ENCODE peak calls at places on chromosomes 1 and 21, in four cellular contexts. B is HEK293T, N is HepG2, K is K562. D is an unnamed sample.

GRCh38 chr1:110380667-110381283 is 10.1 kb downstream of the SLC16A4 start:
- DNase-seq in N (no peak), K (no peak), B (no peak), D (no peak)

GRCh38 chr21:31726407-31726806 is 5.5 kb downstream of the SCAF4 start:
- DNase-seq in K (no peak), N (no peak), B (no peak), D (no peak)

GRCh38 chr1:1986451-1987141 is 17.0 kb downstream of the CFAP74 start:
- DNase-seq in K (no peak), N (peak; percentile 24), B (no peak), D (no peak)

GRCh38 chr1:2789164-2789985 is 12.1 kb downstream of the TTC34 start:
- DNase-seq in K (no peak), B (no peak), N (no peak), D (no peak)

GRCh38 chr1:223244366-223245103 is 101.5 kb upstream of the TLR5 start:
- DNase-seq in N (no peak), B (no peak), K (peak; percentile 34), D (peak; percentile 30)

GRCh38 chr1:24735156-24735618 is 10.1 kb upstream of the CLIC4 start:
- DNase-seq in K (no peak), B (no peak), N (no peak), D (no peak)

GRCh38 chr1:176198413-176198812 is 8.7 kb downstream of the COP1 start:
- DNase-seq in B (no peak), N (no peak), K (no peak), D (no peak)

GRCh38 chr21:44529011-44529421 is 11.0 kb downstream of the KRTAP10-1 start:
- DNase-seq in N (no peak), K (no peak), B (no peak), D (no peak)

GRCh38 chr1:13813398-13814012 is 113.5 kb downstream of the PRDM2 start:
- DNase-seq in K (peak; percentile 90), N (no peak), B (peak; percentile 80), D (no peak)

GRCh38 chr21:32878654-32879053 is 107.1 kb upstream of the PAXBP1 start:
- DNase-seq in B (no peak), N (no peak), K (no peak), D (no peak)

GRCh38 chr1:191943684-191944083 is 214.6 kb upstream of the RGS18 start:
- DNase-seq in K (no peak), N (no peak), B (no peak), D (no peak)

GRCh38 chr1:90831910-90832309 is 114.8 kb upstream of the BARHL2 start:
- DNase-seq in B (peak; percentile 66), N (no peak), K (no peak), D (no peak)

GRCh38 chr21:44914176-44914874 is 6.4 kb downstream of the ITGB2 start:
- DNase-seq in N (peak; percentile 41), K (no peak), B (no peak), D (no peak)

GRCh38 chr1:7427901-7428300 is 343.2 kb upstream of the VAMP3 start:
- DNase-seq in N (no peak), B (no peak), K (no peak), D (no peak)

GRCh38 chr21:36093512-36093911 is 23.7 kb downstream of the CBR1 start:
- DNase-seq in K (no peak), N (no peak), B (no peak), D (no peak)

GRCh38 chr21:36082140-36082742 is 12.4 kb downstream of the CBR1 start:
- DNase-seq in N (no peak), B (no peak), K (no peak), D (no peak)

GRCh38 chr21:36089946-36090345 is 20.1 kb downstream of the CBR1 start:
- DNase-seq in N (no peak), K (no peak), B (no peak), D (no peak)

GRCh38 chr21:36092676-36093075 is 22.9 kb downstream of the CBR1 start:
- DNase-seq in B (no peak), N (no peak), K (peak; percentile 3), D (no peak)

GRCh38 chr21:36087362-36088138 is 17.7 kb downstream of the CBR1 start:
- DNase-seq in N (no peak), K (no peak), B (no peak), D (no peak)
- TF ChIP-seq FOXM1 in N (no peak), K (no peak), B (no peak), D (no peak)

DNA sequence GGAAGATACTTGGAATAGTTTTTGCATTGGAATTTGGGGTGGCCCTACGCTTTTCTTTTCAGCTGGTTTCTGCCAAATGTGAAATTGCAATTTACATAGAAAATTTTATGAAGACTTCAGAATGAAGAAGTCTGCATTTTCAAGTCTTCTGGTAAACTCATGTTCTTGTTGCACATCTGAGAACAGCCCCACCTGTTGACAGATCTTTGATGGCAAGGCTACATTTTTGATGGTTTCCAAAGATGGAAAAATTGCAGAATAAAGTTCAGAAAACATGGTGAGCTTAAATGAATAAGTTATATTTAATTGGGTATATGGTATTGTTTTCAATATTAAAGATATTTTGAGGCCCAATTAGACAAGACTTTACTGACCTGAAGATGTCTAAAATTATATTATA is 25.4 kb downstream of the OLFM3 start:
- DNase-seq in B (no peak), K (no peak), N (no peak), D (no peak)
- TF ChIP-seq TARDBP in B (no peak), K (no peak), N (no peak), D (no peak)

GRCh38 chr1:60271041-60271440 is 197.5 kb upstream of the C1orf87 start:
- DNase-seq in K (no peak), B (no peak), N (no peak), D (no peak)

GRCh38 chr1:60265560-60266535 is 192.3 kb upstream of the C1orf87 start:
- DNase-seq in K (no peak), N (peak; percentile 58), B (no peak), D (no peak)

GRCh38 chr1:60262701-60263100 is 189.1 kb upstream of the C1orf87 start:
- DNase-seq in N (no peak), B (no peak), K (no peak), D (no peak)

GRCh38 chr1:60273185-60273584 is 199.6 kb upstream of the C1orf87 start:
- DNase-seq in K (no peak), N (no peak), B (no peak), D (no peak)

GRCh38 chr1:60268451-60268850 is 194.9 kb upstream of the C1orf87 start:
- DNase-seq in K (no peak), N (no peak), B (no peak), D (no peak)
- TF ChIP-seq FOXM1 in K (no peak), N (no peak), B (no peak), D (no peak)

GRCh38 chr1:226951286-226952120 is 11.4 kb downstream of the COQ8A start:
- DNase-seq in N (no peak), B (no peak), K (no peak), D (no peak)

GRCh38 chr1:226950316-226950715 is 10.2 kb downstream of the COQ8A start:
- DNase-seq in K (no peak), N (no peak), B (no peak), D (no peak)

GRCh38 chr1:226953175-226953800 is 13.2 kb downstream of the COQ8A start:
- DNase-seq in N (no peak), B (no peak), K (no peak), D (no peak)

GRCh38 chr1:226950875-226951274 is 10.8 kb downstream of the COQ8A start:
- DNase-seq in N (no peak), B (no peak), K (no peak), D (no peak)

DNA sequence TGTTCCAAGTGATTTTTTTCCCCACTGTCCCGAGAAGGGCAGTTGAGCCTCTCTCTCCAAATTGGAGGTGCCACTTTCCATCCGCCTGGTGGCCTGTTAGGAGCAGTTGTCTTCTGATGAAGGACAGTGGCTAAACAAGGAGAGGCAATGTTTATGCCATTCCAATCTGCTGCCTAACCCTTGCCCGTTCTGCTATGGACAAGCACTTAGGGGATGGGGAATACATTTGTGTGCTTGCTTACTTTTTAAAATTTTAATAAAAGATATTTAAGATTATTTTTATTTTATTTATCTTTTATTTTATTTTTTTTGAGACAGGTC is 12.0 kb downstream of the COQ8A start:
- DNase-seq in N (no peak), B (no peak), K (no peak), D (no peak)
- TF ChIP-seq TARDBP in N (no peak), B (no peak), K (no peak), D (no peak)

GRCh38 chr21:36635991-36636390 is 62.9 kb upstream of the SIM2 start:
- DNase-seq in K (no peak), N (no peak), B (no peak), D (no peak)
- TF ChIP-seq FOXM1 in K (no peak), N (no peak), B (no peak), D (no peak)